ENCODE peak calls at places on chromosomes 4 and X, in ten cellular contexts. B is psoas muscle; D is HT1080; U is effector CD4-positive, alpha-beta T cell; A is HEK293T; H is H54; L is OCI-LY7; T is naive B cell; Y is immature natural killer cell; X is aorta. N is an unnamed sample.

GRCh38 chrX:2159393-2159792 is 341.4 kb downstream of the DHRSX start:
- DNase-seq in U (no peak), H (no peak), Y (no peak), L (no peak), X (no peak), B (no peak), A (no peak), T (no peak), D (no peak), N (no peak)

GRCh38 chr4:170139764-170140163 is 50.0 kb upstream of the AADAT start:
- DNase-seq in Y (no peak), X (no peak), T (no peak), B (no peak), A (no peak), L (no peak), H (no peak), D (peak), U (no peak), N (no peak)

GRCh38 chrX:150526692-150527091 is 41.7 kb upstream of the MTM1 start:
- DNase-seq in A (no peak), H (no peak), T (no peak), X (no peak), D (no peak), Y (no peak), U (no peak), B (no peak), L (no peak), N (no peak)

GRCh38 chrX:4935846-4936245 is 1222.4 kb upstream of the PRKX start:
- DNase-seq in A (no peak), B (no peak), X (peak), T (peak), H (no peak), L (peak), U (no peak), D (peak), Y (no peak), N (peak)

GRCh38 chr4:168705121-168705520 is 208.3 kb downstream of the PALLD start:
- DNase-seq in U (no peak), T (no peak), Y (no peak), H (no peak), A (no peak), D (no peak), L (no peak), B (no peak), X (no peak), N (no peak)

GRCh38 chr4:26323807-26324206 is 3.0 kb downstream of the RBPJ start:
- DNase-seq in L (no peak), Y (no peak), A (no peak), U (no peak), X (no peak), T (no peak), H (no peak), D (no peak), B (no peak), N (no peak)

GRCh38 chrX:136849395-136849794 is 31.1 kb downstream of the RBMX start:
- DNase-seq in L (no peak), X (no peak), H (no peak), A (no peak), D (no peak), Y (no peak), T (no peak), U (no peak), B (no peak), N (no peak)

GRCh38 chr4:81482344-81482743 is 10.6 kb upstream of the RASGEF1B start:
- DNase-seq in Y (no peak), L (no peak), T (no peak), B (no peak), A (no peak), U (no peak), H (no peak), D (no peak), X (no peak), N (no peak)

GRCh38 chr4:5814421-5814820 is 78.5 kb downstream of the CRMP1 start:
- DNase-seq in B (no peak), H (no peak), L (no peak), X (no peak), U (no peak), D (no peak), A (no peak), Y (no peak), T (no peak), N (no peak)

GRCh38 chr4:72006576-72006975 is 25.2 kb upstream of the NPFFR2 start:
- DNase-seq in U (no peak), L (no peak), D (peak), H (peak), B (no peak), T (no peak), X (no peak), A (no peak), Y (no peak), N (no peak)

GRCh38 chrX:125205918-125206665 is 113.6 kb upstream of the TEX13C start:
- DNase-seq in D (peak), H (no peak), B (no peak), Y (no peak), T (no peak), U (no peak), L (no peak), A (no peak), X (no peak), N (peak)

GRCh38 chr4:179751669-179752068 is 2309.4 kb upstream of the AGA start:
- DNase-seq in Y (no peak), L (no peak), D (no peak), X (no peak), A (no peak), B (no peak), H (no peak), T (no peak), U (no peak), N (no peak)

GRCh38 chr4:133151301-133151680 is 2.2 kb downstream of the PCDH10 start:
- DNase-seq in B (peak), A (peak), U (no peak), L (no peak), H (no peak), X (no peak), D (no peak), Y (no peak), T (no peak), N (peak)

GRCh38 chr4:127783026-127783769 is 1.1 kb downstream of the HSPA4L start:
- DNase-seq in T (no peak), D (peak), H (peak), A (peak), B (peak), U (no peak), Y (no peak), L (no peak), X (peak), N (peak)

GRCh38 chrX:134803551-134804183 is 145.4 kb upstream of the PLAC1 start:
- DNase-seq in B (no peak), T (no peak), D (no peak), Y (peak), U (peak), A (no peak), H (no peak), L (no peak), X (no peak), N (no peak)

GRCh38 chrX:103276581-103277002 is at the start of gene TCEAL5:
- DNase-seq in X (no peak), A (no peak), L (no peak), D (no peak), H (no peak), T (peak), Y (no peak), U (no peak), B (peak), N (peak)

GRCh38 chrX:30141966-30142365 is 73.4 kb upstream of the MAGEB2 start:
- DNase-seq in U (no peak), Y (no peak), T (no peak), H (no peak), X (no peak), B (no peak), D (peak), A (peak), L (peak), N (peak)

GRCh38 chrX:48787809-48788471 is 1.6 kb downstream of the GATA1 start:
- DNase-seq in T (no peak), B (no peak), L (no peak), H (no peak), Y (no peak), U (no peak), X (no peak), A (no peak), D (no peak), N (no peak)

GRCh38 chr4:144611850-144612249 is 34.1 kb upstream of the HHIP start:
- DNase-seq in A (peak), D (peak), H (no peak), Y (no peak), X (no peak), U (no peak), B (no peak), L (peak), T (no peak), N (no peak)

GRCh38 chr4:30821891-30822612 is 101.9 kb downstream of the PCDH7 start:
- DNase-seq in H (peak), A (peak), L (no peak), T (no peak), U (no peak), B (no peak), X (no peak), D (peak), Y (no peak), N (no peak)

GRCh38 chrX:134416106-134416505 is 43.9 kb upstream of the HPRT1 start:
- DNase-seq in L (no peak), Y (no peak), X (no peak), B (no peak), D (no peak), U (no peak), A (no peak), T (no peak), H (no peak), N (no peak)

N was measured in adrenal gland.